ENCODE peak calls at places on chromosomes 11 and 22, in nine cellular contexts. T is Ammon's horn; C is fibroblast of lung; P is GM13977; U is stimulated activated CD8-positive, alpha-beta memory T cell treated with anti-CD3 and anti-CD28 coated beads, Interleukin-15, amount 100 ng/mL, for 4 hours; Y is IMR-90; O is activated T-cell treated with anti-CD3 and anti-CD28 coated beads for 24 hours; G is RWPE1; S is tibial nerve. D is an unnamed sample.

GRCh38 chr22:37146507-37147180 is 3.1 kb downstream of the IL2RB start:
- DNase-seq in P (no peak), U (no peak), Y (no peak), O (no peak), C (no peak), G (no peak), T (no peak), S (no peak), D (no peak)

GRCh38 chr11:10770626-10771254 is 19.7 kb downstream of the CTR9 start:
- DNase-seq in C (peak), U (no peak), T (peak), Y (peak), S (peak), P (no peak), G (peak), O (no peak), D (no peak)

GRCh38 chr11:109933126-109933525 is 160.1 kb upstream of the ZC3H12C start:
- DNase-seq in Y (peak), P (no peak), O (no peak), G (no peak), S (no peak), T (no peak), U (no peak), C (peak), D (no peak)

GRCh38 chr22:49914256-49914655 is 4.0 kb downstream of the ALG12 start:
- DNase-seq in C (no peak), P (no peak), Y (no peak), S (no peak), G (no peak), O (no peak), U (no peak), T (no peak), D (no peak)

GRCh38 chr22:29313126-29314071 is 2.1 kb downstream of the RASL10A start:
- DNase-seq in S (no peak), T (no peak), O (no peak), U (no peak), G (no peak), C (no peak), Y (no peak), P (peak), D (no peak)

GRCh38 chr22:19097518-19097917 is 24.7 kb downstream of the DGCR2 start:
- DNase-seq in O (no peak), Y (no peak), P (no peak), G (no peak), S (no peak), T (no peak), U (no peak), C (no peak), D (no peak)

GRCh38 chr11:20973959-20974358 is 304.6 kb downstream of the NELL1 start:
- DNase-seq in G (no peak), P (no peak), U (no peak), T (no peak), S (no peak), O (no peak), C (no peak), Y (no peak), D (no peak)

GRCh38 chr11:2489103-2489502 is 44.3 kb downstream of the KCNQ1 start:
- DNase-seq in C (no peak), T (no peak), Y (no peak), P (no peak), G (no peak), U (no peak), S (no peak), O (no peak), D (no peak)

GRCh38 chr22:45775569-45776312 is 104.1 kb downstream of the ATXN10 start:
- DNase-seq in C (no peak), S (no peak), T (no peak), U (no peak), P (peak), Y (no peak), O (no peak), G (no peak), D (no peak)

GRCh38 chr11:128040603-128041002 is 546.8 kb downstream of the ETS1 start:
- DNase-seq in Y (no peak), S (no peak), C (peak), P (no peak), G (no peak), O (no peak), U (no peak), T (no peak), D (no peak)

GRCh38 chr11:8873966-8874365 is 37.0 kb upstream of the AKIP1 start:
- DNase-seq in T (no peak), C (no peak), P (no peak), G (no peak), Y (no peak), S (no peak), O (no peak), U (no peak), D (no peak)

GRCh38 chr11:66371627-66372415 is at the start of gene SLC29A2:
- DNase-seq in O (peak), U (peak), G (peak), C (no peak), P (peak), T (peak), Y (no peak), S (no peak), D (no peak)

GRCh38 chr22:20438678-20439492 is 1.3 kb upstream of the SCARF2 start:
- DNase-seq in U (no peak), P (peak), Y (no peak), C (no peak), O (no peak), G (no peak), T (no peak), S (no peak), D (no peak)

GRCh38 chr11:17572791-17573460 is 25.9 kb downstream of the OTOG start:
- DNase-seq in C (no peak), U (no peak), Y (no peak), T (no peak), G (no peak), S (no peak), P (no peak), O (no peak), D (no peak)

GRCh38 chr11:128481135-128481534 is 106.2 kb downstream of the ETS1 start:
- DNase-seq in C (peak), G (no peak), Y (peak), O (no peak), P (no peak), S (peak), T (no peak), U (no peak), D (no peak)

GRCh38 chr22:30001459-30001858 is 78.8 kb upstream of the HORMAD2 start:
- DNase-seq in S (no peak), T (no peak), O (no peak), C (no peak), P (no peak), U (no peak), G (no peak), Y (no peak), D (no peak)

GRCh38 chr11:38988908-38989307 is 2390.9 kb upstream of the RAG2 start:
- DNase-seq in C (no peak), T (no peak), U (no peak), P (no peak), O (no peak), Y (no peak), G (no peak), S (no peak), D (no peak)

GRCh38 chr22:22195265-22196017 is 49.1 kb upstream of the VPREB1 start:
- DNase-seq in Y (peak), S (peak), U (peak), P (peak), G (peak), C (peak), T (peak), O (peak), D (peak)

GRCh38 chr11:86442827-86443226 is 68.1 kb downstream of the CCDC81 start:
- DNase-seq in G (no peak), P (no peak), Y (no peak), O (no peak), S (no peak), T (no peak), C (no peak), U (no peak), D (no peak)

GRCh38 chr11:102518296-102519094 is 12.1 kb downstream of the MMP7 start:
- DNase-seq in U (no peak), S (no peak), C (peak), T (no peak), O (no peak), Y (no peak), G (no peak), P (no peak), D (no peak)

GRCh38 chr11:122634507-122634906 is 21.0 kb upstream of the UBASH3B start:
- DNase-seq in P (no peak), S (no peak), G (no peak), O (no peak), T (no peak), Y (peak), U (no peak), C (peak), D (no peak)

GRCh38 chr11:64566042-64566914 is 24.7 kb upstream of the SLC22A12 start:
- DNase-seq in C (peak), S (peak), Y (peak), U (no peak), P (no peak), T (peak), O (no peak), G (peak), D (no peak)

GRCh38 chr11:66850588-66851250 is 6.1 kb upstream of the LRFN4 start:
- DNase-seq in P (no peak), C (no peak), G (no peak), U (no peak), Y (no peak), S (no peak), O (no peak), T (no peak), D (no peak)

GRCh38 chr11:298406-299065 is 790 bp downstream of the IFITM5 start:
- DNase-seq in P (no peak), T (no peak), Y (no peak), G (no peak), S (no peak), U (no peak), O (no peak), C (no peak), D (no peak)

GRCh38 chr11:26778000-26778757 is 56.3 kb upstream of the SLC5A12 start:
- DNase-seq in S (no peak), T (no peak), G (peak), O (no peak), P (no peak), U (no peak), Y (peak), C (peak), D (no peak)

GRCh38 chr11:14934641-14935351 is 37.4 kb downstream of the CALCA start:
- DNase-seq in U (no peak), S (no peak), C (no peak), G (no peak), O (no peak), Y (no peak), P (no peak), T (no peak), D (no peak)

GRCh38 chr22:50260801-50261614 is 475 bp downstream of the MAPK12 start:
- DNase-seq in S (no peak), O (no peak), C (peak), P (peak), Y (peak), T (peak), U (no peak), G (no peak), D (no peak)

GRCh38 chr11:74686792-74687191 is 44.4 kb downstream of the CHRDL2 start:
- DNase-seq in O (no peak), C (peak), G (no peak), S (no peak), U (no peak), Y (peak), T (no peak), P (no peak), D (no peak)

GRCh38 chr11:34269031-34269430 is 88.8 kb downstream of the ABTB2 start:
- DNase-seq in C (peak), P (no peak), T (no peak), S (no peak), U (no peak), O (no peak), G (no peak), Y (no peak), D (no peak)

GRCh38 chr22:49418943-49419342 is 408.7 kb downstream of the BRD1 start:
- DNase-seq in G (no peak), U (no peak), T (no peak), P (no peak), S (no peak), C (no peak), Y (no peak), O (no peak), D (no peak)

D was measured in GOT3.